ENCODE peak calls at places on chromosomes 7 and 10, in nine cellular contexts. One of them, this sample, is unnamed.

GRCh38 chr10:80185522-80186299 is 19.6 kb downstream of the ANXA11 start:
- DNase-seq in ACHN: no peak
- DNase-seq in fibroblast of gingiva: no peak
- DNase-seq in kidney epithelial cell: no peak
- DNase-seq in retina: no peak
- DNase-seq in keratinocyte: no peak
- DNase-seq in astrocyte of the spinal cord: no peak
- DNase-seq in activated CD4-positive, alpha-beta T cell treated with anti-CD3 and anti-CD28 coated beads for 4 hours: no peak
- DNase-seq in T-helper 2 cell: no peak
- DNase-seq in this sample: no peak

GRCh38 chr7:152351168-152351567 is 84.6 kb downstream of the KMT2C start:
- DNase-seq in ACHN: no peak
- DNase-seq in fibroblast of gingiva: peak
- DNase-seq in kidney epithelial cell: no peak
- DNase-seq in retina: no peak
- DNase-seq in keratinocyte: no peak
- DNase-seq in astrocyte of the spinal cord: no peak
- DNase-seq in activated CD4-positive, alpha-beta T cell treated with anti-CD3 and anti-CD28 coated beads for 4 hours: no peak
- DNase-seq in T-helper 2 cell: no peak
- DNase-seq in this sample: no peak

GRCh38 chr7:115747174-115747573 is 283.4 kb downstream of the TFEC start:
- DNase-seq in ACHN: no peak
- DNase-seq in fibroblast of gingiva: no peak
- DNase-seq in kidney epithelial cell: no peak
- DNase-seq in retina: no peak
- DNase-seq in keratinocyte: no peak
- DNase-seq in astrocyte of the spinal cord: peak
- DNase-seq in activated CD4-positive, alpha-beta T cell treated with anti-CD3 and anti-CD28 coated beads for 4 hours: no peak
- DNase-seq in T-helper 2 cell: no peak
- DNase-seq in this sample: no peak

GRCh38 chr7:35015346-35015859 is 21.9 kb downstream of the DPY19L1 start:
- DNase-seq in ACHN: no peak
- DNase-seq in fibroblast of gingiva: no peak
- DNase-seq in kidney epithelial cell: no peak
- DNase-seq in retina: no peak
- DNase-seq in keratinocyte: no peak
- DNase-seq in astrocyte of the spinal cord: peak
- DNase-seq in activated CD4-positive, alpha-beta T cell treated with anti-CD3 and anti-CD28 coated beads for 4 hours: no peak
- DNase-seq in T-helper 2 cell: no peak
- DNase-seq in this sample: no peak

GRCh38 chr10:72736176-72736795 is 44.3 kb downstream of the MCU start:
- DNase-seq in ACHN: no peak
- DNase-seq in fibroblast of gingiva: peak
- DNase-seq in kidney epithelial cell: no peak
- DNase-seq in retina: no peak
- DNase-seq in keratinocyte: no peak
- DNase-seq in astrocyte of the spinal cord: peak
- DNase-seq in activated CD4-positive, alpha-beta T cell treated with anti-CD3 and anti-CD28 coated beads for 4 hours: no peak
- DNase-seq in T-helper 2 cell: no peak
- DNase-seq in this sample: peak

GRCh38 chr7:2104107-2104710 is 128.5 kb downstream of the MAD1L1 start:
- DNase-seq in ACHN: peak
- DNase-seq in fibroblast of gingiva: peak
- DNase-seq in kidney epithelial cell: no peak
- DNase-seq in retina: peak
- DNase-seq in keratinocyte: no peak
- DNase-seq in astrocyte of the spinal cord: peak
- DNase-seq in activated CD4-positive, alpha-beta T cell treated with anti-CD3 and anti-CD28 coated beads for 4 hours: peak
- DNase-seq in T-helper 2 cell: peak
- DNase-seq in this sample: no peak

GRCh38 chr7:69123003-69123402 is 475.3 kb upstream of the AUTS2 start:
- DNase-seq in ACHN: no peak
- DNase-seq in fibroblast of gingiva: no peak
- DNase-seq in kidney epithelial cell: no peak
- DNase-seq in retina: no peak
- DNase-seq in keratinocyte: no peak
- DNase-seq in astrocyte of the spinal cord: no peak
- DNase-seq in activated CD4-positive, alpha-beta T cell treated with anti-CD3 and anti-CD28 coated beads for 4 hours: no peak
- DNase-seq in T-helper 2 cell: no peak
- DNase-seq in this sample: no peak

GRCh38 chr7:42103020-42103419 is 134.0 kb downstream of the GLI3 start:
- DNase-seq in ACHN: no peak
- DNase-seq in fibroblast of gingiva: no peak
- DNase-seq in kidney epithelial cell: no peak
- DNase-seq in retina: no peak
- DNase-seq in keratinocyte: no peak
- DNase-seq in astrocyte of the spinal cord: no peak
- DNase-seq in activated CD4-positive, alpha-beta T cell treated with anti-CD3 and anti-CD28 coated beads for 4 hours: no peak
- DNase-seq in T-helper 2 cell: no peak
- DNase-seq in this sample: no peak

GRCh38 chr10:21527634-21528451 is 2.4 kb upstream of the SKIDA1 start:
- DNase-seq in ACHN: peak
- DNase-seq in fibroblast of gingiva: peak
- DNase-seq in kidney epithelial cell: no peak
- DNase-seq in retina: peak
- DNase-seq in keratinocyte: no peak
- DNase-seq in astrocyte of the spinal cord: peak
- DNase-seq in activated CD4-positive, alpha-beta T cell treated with anti-CD3 and anti-CD28 coated beads for 4 hours: no peak
- DNase-seq in T-helper 2 cell: no peak
- DNase-seq in this sample: no peak

GRCh38 chr10:83764681-83765080 is 374.6 kb upstream of the GHITM start:
- DNase-seq in ACHN: no peak
- DNase-seq in fibroblast of gingiva: no peak
- DNase-seq in kidney epithelial cell: no peak
- DNase-seq in retina: no peak
- DNase-seq in keratinocyte: no peak
- DNase-seq in astrocyte of the spinal cord: peak
- DNase-seq in activated CD4-positive, alpha-beta T cell treated with anti-CD3 and anti-CD28 coated beads for 4 hours: no peak
- DNase-seq in T-helper 2 cell: no peak
- DNase-seq in this sample: no peak